ENCODE peak calls at places on chromosomes 4 and X, in eight cellular contexts. Y is epithelial cell of esophagus, H is left ventricle myocardium inferior, Q is H9, P is mammary epithelial cell, O is GM13976, T is AG09309, A is AG04449. W is an unnamed sample.

GRCh38 chrX:151402719-151403390 is 5.8 kb downstream of the VMA21 start:
- DNase-seq in O (no peak), Y (no peak), Q (peak), T (no peak), A (no peak), P (no peak), H (peak), W (no peak)

GRCh38 chr4:39719804-39720580 is 22.1 kb downstream of the UBE2K start:
- DNase-seq in O (no peak), P (peak), T (no peak), Q (no peak), A (no peak), Y (peak), H (no peak), W (no peak)

GRCh38 chrX:47227334-47227583 is 5.5 kb upstream of the USP11 start:
- DNase-seq in T (no peak), A (no peak), Y (no peak), H (no peak), O (no peak), Q (no peak), P (no peak), W (no peak)

GRCh38 chr4:178306565-178306964 is 864.3 kb upstream of the AGA start:
- DNase-seq in H (no peak), Q (peak), P (no peak), T (no peak), A (no peak), Y (peak), O (no peak), W (no peak)

GRCh38 chr4:143482753-143483362 is 30.6 kb upstream of the SMARCA5 start:
- DNase-seq in A (peak), Y (peak), Q (no peak), H (no peak), T (peak), P (peak), O (peak), W (peak)

GRCh38 chr4:81472249-81473085 is 760 bp upstream of the RASGEF1B start:
- DNase-seq in A (no peak), T (no peak), Y (no peak), O (peak), P (no peak), Q (peak), H (peak), W (peak)

GRCh38 chrX:110561036-110561435 is 202.4 kb downstream of the RTL9 start:
- DNase-seq in Q (no peak), A (no peak), Y (no peak), O (no peak), T (peak), H (no peak), P (no peak), W (no peak)

GRCh38 chr4:54897590-54897989 is 227.8 kb downstream of the KDR start:
- DNase-seq in T (no peak), H (no peak), Q (no peak), A (peak), P (no peak), O (no peak), Y (no peak), W (no peak)

GRCh38 chrX:39866229-39866628 is 231.5 kb downstream of the BCOR start:
- DNase-seq in Q (peak), H (no peak), A (no peak), O (no peak), Y (no peak), T (no peak), P (no peak), W (no peak)

GRCh38 chr4:108166038-108166437 is 2.7 kb downstream of the LEF1 start:
- DNase-seq in Y (no peak), O (no peak), H (no peak), Q (no peak), P (no peak), T (no peak), A (no peak), W (no peak)

GRCh38 chrX:74383611-74384010 is 37.7 kb upstream of the SLC16A2 start:
- DNase-seq in O (peak), Q (peak), A (no peak), H (no peak), Y (peak), P (peak), T (peak), W (peak)

GRCh38 chr4:88938138-88938537 is 118.8 kb downstream of the FAM13A start:
- DNase-seq in Q (no peak), T (peak), O (no peak), A (peak), P (peak), H (no peak), Y (peak), W (no peak)

GRCh38 chr4:122619583-122619982 is 1.3 kb downstream of the IL21 start:
- DNase-seq in Q (no peak), A (no peak), Y (no peak), T (no peak), H (no peak), O (no peak), P (no peak), W (no peak)

GRCh38 chr4:1370321-1371124 is 23.5 kb downstream of the UVSSA start:
- DNase-seq in Q (no peak), P (no peak), O (no peak), H (peak), Y (no peak), A (no peak), T (no peak), W (no peak)

GRCh38 chr4:1371831-1372165 is 24.8 kb downstream of the UVSSA start:
- DNase-seq in Q (no peak), H (no peak), T (no peak), A (no peak), Y (no peak), O (no peak), P (no peak), W (no peak)

GRCh38 chr4:1369484-1370079 is 22.6 kb downstream of the UVSSA start:
- DNase-seq in Q (no peak), A (no peak), O (no peak), H (peak), P (no peak), Y (no peak), T (no peak), W (no peak)

GRCh38 chr4:1369091-1369450 is 22.1 kb downstream of the UVSSA start:
- DNase-seq in Y (no peak), H (peak), O (no peak), P (no peak), Q (no peak), T (no peak), A (no peak), W (no peak)

DNA sequence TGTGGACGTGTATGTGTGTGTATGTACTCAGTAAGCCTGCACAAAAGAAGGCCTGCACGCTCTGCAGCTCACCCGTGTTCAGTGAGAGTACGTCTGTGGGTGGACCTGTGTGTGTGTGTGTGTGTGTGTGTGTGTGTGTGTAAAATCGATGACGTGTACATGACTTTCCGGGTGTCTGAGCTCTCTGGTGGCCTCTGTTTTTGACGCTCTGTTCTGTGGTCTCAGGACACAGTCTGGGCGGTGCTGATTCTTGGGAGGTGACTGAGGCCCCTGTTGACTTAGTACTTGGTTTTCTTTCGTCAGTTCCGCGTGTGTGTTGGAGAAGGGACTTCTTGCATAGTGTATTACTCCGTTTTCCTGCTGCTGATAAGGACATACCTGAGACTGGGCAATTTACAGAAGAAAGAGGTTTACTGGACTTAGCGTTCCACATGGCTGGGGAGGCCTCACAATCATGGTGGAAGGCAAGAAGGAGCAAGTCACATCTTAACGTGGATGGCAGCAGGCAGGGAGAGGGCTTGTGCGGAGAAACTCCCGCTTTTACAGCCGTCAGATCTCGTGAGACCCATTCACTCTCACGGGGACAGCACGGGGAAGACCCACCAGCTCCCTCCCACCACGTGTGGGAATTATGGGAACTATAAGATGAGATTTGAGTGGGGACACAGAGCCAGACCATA is 24.3 kb downstream of the UVSSA start:
- DNase-seq in Y (no peak), Q (no peak), P (no peak), O (no peak), T (no peak), A (no peak), H (no peak), W (no peak)
- TF ChIP-seq CTCF in Y (no peak), Q (no peak), P (no peak), O (no peak), T (no peak), A (no peak), H (no peak), W (no peak)

GRCh38 chrX:38293741-38294140 is 33.6 kb downstream of the RPGR start:
- DNase-seq in P (no peak), Q (no peak), Y (no peak), O (no peak), A (no peak), H (no peak), T (no peak), W (no peak)
- TF ChIP-seq CTCF in P (no peak), Q (no peak), Y (peak), O (no peak), A (peak), H (no peak), T (peak), W (no peak)

DNA sequence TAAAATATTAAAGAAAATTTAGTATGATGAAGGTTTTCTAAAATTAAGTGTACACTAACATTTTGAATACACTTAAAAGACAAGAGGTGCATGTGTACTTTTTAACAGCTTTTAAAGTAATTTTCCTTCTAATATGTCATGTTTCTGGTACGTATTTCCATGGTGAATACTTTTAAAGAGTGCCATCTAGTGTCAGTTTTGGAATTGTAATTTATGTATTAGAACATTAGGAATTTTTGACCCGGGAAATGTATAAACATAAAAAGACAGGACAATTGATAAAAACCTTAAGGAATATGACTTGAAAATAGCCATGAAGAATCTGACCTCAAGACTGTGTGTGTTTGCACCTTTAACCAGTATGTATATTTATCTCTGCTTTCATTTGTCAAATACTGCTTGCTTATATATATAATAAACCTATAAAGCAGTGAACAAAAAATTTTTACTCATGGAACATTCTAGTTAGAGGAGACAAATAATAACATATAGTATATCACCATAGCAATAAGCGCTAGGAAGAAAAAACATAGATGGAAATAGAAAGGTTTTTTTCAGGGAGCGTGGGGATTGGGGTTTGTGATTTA is 7.2 kb downstream of the GSTCD start:
- DNase-seq in Y (peak), Q (no peak), A (no peak), O (no peak), T (no peak), P (peak), H (no peak), W (no peak)
- TF ChIP-seq CTCF in Y (peak), Q (no peak), A (peak), O (no peak), T (peak), P (peak), H (peak), W (peak)

DNA sequence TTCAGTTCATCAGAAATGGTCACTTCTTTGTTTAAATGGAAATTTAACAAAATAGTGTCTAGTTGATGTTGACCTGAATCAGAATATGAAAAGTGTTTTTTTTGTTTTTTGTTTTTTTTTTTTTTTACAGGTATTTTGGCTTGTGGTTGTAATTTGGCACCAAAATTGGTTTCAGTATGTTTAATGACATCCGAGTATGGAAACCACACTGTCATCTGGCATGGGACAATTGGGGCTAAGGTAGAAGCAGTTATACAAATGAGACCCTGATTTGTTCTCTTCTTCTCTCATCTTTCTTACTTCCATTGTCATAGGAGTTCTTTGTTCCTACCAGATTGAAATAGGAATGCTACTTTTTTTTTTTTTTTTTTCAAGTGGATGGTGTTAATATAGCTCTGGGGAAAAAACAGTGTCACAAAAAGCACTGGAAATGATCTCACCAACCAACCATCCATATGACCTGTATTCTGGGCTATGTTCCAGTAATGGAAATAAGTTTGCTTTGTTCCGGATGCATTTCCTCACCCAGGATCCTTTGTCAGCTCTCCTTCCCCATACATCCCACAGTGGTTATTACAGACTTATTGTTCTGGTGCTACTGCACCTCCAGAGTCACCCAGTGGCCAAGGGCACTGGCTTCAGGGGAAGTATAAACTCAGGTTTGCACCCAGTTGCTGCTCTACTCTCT is 95.8 kb downstream of the ATXN3L start:
- DNase-seq in Y (peak), T (peak), Q (no peak), A (no peak), O (no peak), P (peak), H (no peak), W (no peak)
- TF ChIP-seq CTCF in Y (peak), T (no peak), Q (no peak), A (no peak), O (no peak), P (peak), H (peak), W (no peak)

GRCh38 chr4:173192375-173193162 is 24.0 kb downstream of the GALNT7 start:
- DNase-seq in P (no peak), T (no peak), O (no peak), Y (no peak), Q (no peak), A (no peak), H (no peak), W (no peak)
- TF ChIP-seq CTCF in P (peak), T (no peak), O (peak), Y (peak), Q (no peak), A (no peak), H (no peak), W (peak)

DNA sequence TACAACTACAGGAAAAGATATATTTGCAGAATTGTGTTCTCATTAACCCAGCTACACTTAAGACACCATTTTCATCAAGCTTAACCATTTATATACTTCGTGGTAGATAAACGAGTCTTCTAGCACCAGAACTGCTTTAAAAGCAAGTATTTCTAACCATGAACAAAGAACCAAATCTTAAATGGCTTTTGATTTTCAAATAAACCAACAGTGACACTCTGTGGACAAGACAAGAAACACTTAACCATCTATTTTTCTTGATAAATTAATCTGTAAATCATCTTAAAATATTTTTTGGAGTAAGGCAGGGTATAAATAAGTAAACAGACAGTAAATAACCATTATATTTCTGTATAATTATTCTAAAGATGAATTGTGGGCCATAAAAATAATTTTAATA is 10.2 kb downstream of the BEND2 start:
- DNase-seq in P (no peak), A (no peak), O (no peak), Q (no peak), Y (peak), T (no peak), H (no peak), W (no peak)
- TF ChIP-seq CTCF in P (peak), A (no peak), O (no peak), Q (peak), Y (no peak), T (peak), H (peak), W (no peak)

DNA sequence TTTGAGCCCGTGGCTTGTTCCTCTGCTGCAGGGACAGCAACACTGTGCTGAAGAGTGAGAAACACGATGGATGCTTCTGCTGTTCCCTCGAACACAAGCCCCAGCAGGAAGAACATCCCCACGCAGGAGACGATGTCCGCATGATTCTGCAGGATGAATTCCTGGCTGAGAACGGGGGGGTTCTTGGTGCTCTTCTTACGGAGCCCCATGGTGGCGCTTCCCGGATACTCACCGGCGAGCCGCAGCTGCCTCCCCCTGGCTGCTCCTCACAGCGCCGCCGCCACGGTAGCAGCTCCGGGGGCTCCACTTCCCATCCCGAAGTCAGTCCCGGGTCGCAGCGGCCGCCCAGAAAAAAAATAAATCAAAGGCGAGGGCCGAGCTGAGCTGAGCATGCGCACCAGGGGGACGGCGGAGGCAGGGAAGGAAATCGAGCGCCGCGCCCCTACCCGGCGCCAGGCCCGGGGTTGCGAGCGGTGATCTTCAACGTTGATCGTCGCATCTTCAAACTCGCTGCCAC is at the start of gene TRAM1L1:
- DNase-seq in O (peak), H (peak), P (peak), A (peak), Y (peak), Q (peak), T (no peak), W (peak)
- TF ChIP-seq CTCF in O (no peak), H (no peak), P (peak), A (peak), Y (peak), Q (peak), T (no peak), W (no peak)

W was measured in GM13977.